ENCODE peak calls at places on chromosomes 7 and 10, in seven cellular contexts. P is colonic mucosa, H is upper lobe of right lung, E is AG04449, N is transverse colon, U is OCI-LY7, Q is tibial artery. V is an unnamed sample.

GRCh38 chr10:36188461-36188860 is 546.4 kb upstream of the FZD8 start:
- DNase-seq in Q (no peak), E (no peak), N (no peak), P (no peak), U (no peak), H (no peak), V (no peak)

GRCh38 chr7:110257673-110258072 is 833.3 kb upstream of the LRRN3 start:
- DNase-seq in U (no peak), H (no peak), N (no peak), E (no peak), Q (no peak), P (no peak), V (no peak)

GRCh38 chr10:7942859-7943258 is 111.6 kb upstream of the GATA3 start:
- DNase-seq in N (no peak), H (no peak), E (no peak), U (no peak), P (no peak), Q (no peak), V (no peak)

GRCh38 chr7:37117261-37117660 is 331.4 kb downstream of the ELMO1 start:
- DNase-seq in Q (no peak), E (no peak), N (no peak), P (no peak), U (no peak), H (no peak), V (no peak)

GRCh38 chr7:106916689-106917088 is 51.6 kb downstream of the PIK3CG start:
- DNase-seq in H (no peak), U (no peak), N (no peak), Q (no peak), P (no peak), E (no peak), V (no peak)

GRCh38 chr7:44590910-44591309 is 8.9 kb upstream of the TMED4 start:
- DNase-seq in Q (no peak), H (no peak), P (no peak), N (no peak), E (no peak), U (no peak), V (no peak)

GRCh38 chr10:43821103-43821502 is 172.4 kb upstream of the ZNF32 start:
- DNase-seq in P (no peak), U (no peak), E (no peak), Q (no peak), N (no peak), H (no peak), V (no peak)

GRCh38 chr7:378551-379455 is 88.8 kb downstream of the FOXL3 start:
- DNase-seq in Q (peak; percentile 20), E (no peak), H (peak; percentile 81), P (peak; percentile 39), N (peak; percentile 72), U (no peak), V (no peak)

GRCh38 chr10:78443900-78444571 is 410.4 kb downstream of the RPS24 start:
- DNase-seq in N (no peak), Q (no peak), H (no peak), P (no peak), U (no peak), E (no peak), V (no peak)

GRCh38 chr7:63077841-63078240 is 920.8 kb upstream of the ZNF722 start:
- DNase-seq in P (no peak), E (no peak), U (no peak), N (no peak), H (no peak), Q (no peak), V (no peak)

GRCh38 chr7:142771353-142771723 is 568 bp downstream of the PRSS2 start:
- DNase-seq in N (no peak), Q (no peak), H (no peak), P (no peak), U (peak; percentile 91), E (no peak), V (peak; percentile 76)

GRCh38 chr10:124011464-124011863 is 81.9 kb downstream of the CHST15 start:
- DNase-seq in Q (no peak), H (peak; percentile 44), P (no peak), N (no peak), E (no peak), U (no peak), V (no peak)

GRCh38 chr10:95422196-95422595 is 131.4 kb upstream of the PDLIM1 start:
- DNase-seq in E (no peak), N (no peak), P (no peak), U (no peak), H (no peak), Q (no peak), V (no peak)

GRCh38 chr7:13949450-13949849 is 40.0 kb downstream of the ETV1 start:
- DNase-seq in U (no peak), E (no peak), Q (no peak), N (peak; percentile 33), P (peak; percentile 27), H (no peak), V (no peak)

GRCh38 chr10:125882596-125882995 is 1.5 kb upstream of the DHX32 start:
- DNase-seq in U (no peak), P (no peak), Q (no peak), E (no peak), N (no peak), H (no peak), V (no peak)

GRCh38 chr7:64618785-64619456 is 47.0 kb upstream of the ZNF107 start:
- DNase-seq in H (no peak), P (peak; percentile 21), N (no peak), Q (no peak), E (no peak), U (peak; percentile 81), V (peak; percentile 41)

GRCh38 chr7:102321351-102322201 is 34.7 kb downstream of the SPDYE6 start:
- DNase-seq in E (no peak), P (peak; percentile 20), H (peak; percentile 63), U (no peak), Q (no peak), N (peak; percentile 33), V (no peak)

GRCh38 chr7:114487174-114487573 is 72.6 kb downstream of the FOXP2 start:
- DNase-seq in H (no peak), Q (no peak), N (no peak), P (no peak), U (no peak), E (no peak), V (no peak)

GRCh38 chr10:116880716-116881440 is 31.6 kb downstream of the ENO4 start:
- DNase-seq in P (no peak), N (peak; percentile 14), H (no peak), E (no peak), U (no peak), Q (no peak), V (no peak)

DNA sequence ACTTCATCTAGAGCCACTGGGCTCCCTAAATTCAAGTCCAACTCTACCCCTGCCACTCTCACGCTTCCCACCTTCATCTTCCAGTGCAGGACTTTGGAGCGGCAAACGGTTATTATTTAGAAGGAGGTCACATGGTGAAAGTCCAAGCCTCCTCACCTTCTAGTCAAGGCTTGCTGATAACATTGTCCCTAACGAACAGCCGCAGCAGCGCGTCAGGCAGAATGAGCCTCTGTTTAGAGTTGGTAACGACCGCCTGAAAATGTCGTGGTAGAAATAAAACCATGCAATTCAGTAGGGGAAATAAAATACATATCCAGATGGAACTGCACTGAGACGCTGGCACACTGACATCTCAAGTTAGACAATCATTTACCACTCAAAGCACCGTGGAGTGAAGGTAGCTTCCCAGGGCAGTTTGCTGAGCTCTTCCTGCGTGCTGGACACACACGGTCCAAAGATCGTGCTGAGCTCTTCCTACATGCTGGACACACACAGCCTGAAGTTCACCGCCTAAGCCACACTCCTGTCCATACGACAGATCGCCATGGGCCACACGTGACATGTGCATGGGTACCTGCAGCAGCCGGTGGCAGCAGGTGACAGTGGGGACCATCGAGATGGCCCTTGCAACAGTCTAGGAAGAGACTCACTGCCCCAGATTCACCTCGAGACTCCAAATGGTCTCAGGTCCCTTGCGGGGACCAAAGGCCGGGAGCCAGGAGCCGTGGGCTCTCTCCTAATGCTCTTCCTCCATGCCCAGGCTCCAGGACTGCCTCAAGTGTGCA is 323.5 kb downstream of the PTPRN2 start:
- DNase-seq in H (peak; percentile 40), U (no peak), N (peak; percentile 62), P (peak; percentile 42), Q (no peak), E (no peak), V (no peak)
- H3K4me3 ChIP-seq in H (no peak overlapping the region), U (no peak overlapping the region), N (no peak overlapping the region), P (no peak overlapping the region), Q (no peak overlapping the region), E (no peak overlapping the region), V (no peak overlapping the region)

DNA sequence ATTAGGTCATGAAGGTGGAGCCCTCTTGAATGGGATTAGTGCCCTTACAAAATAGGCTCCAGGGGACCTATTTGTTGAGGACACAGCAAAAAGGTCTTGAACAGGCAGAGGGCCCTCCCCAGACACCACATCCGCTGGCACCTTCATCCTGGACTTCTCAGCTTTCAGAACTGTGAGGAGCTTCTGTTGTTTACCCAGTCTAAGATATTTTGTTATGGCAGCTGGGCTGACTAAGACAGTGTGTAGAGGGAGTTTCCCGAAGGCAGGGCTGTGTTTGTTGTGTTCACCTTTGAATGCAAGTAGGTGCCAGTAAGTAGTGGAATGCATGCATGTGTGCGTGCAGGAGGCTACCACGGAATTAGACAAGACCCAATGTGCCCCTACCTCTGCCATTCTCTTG is 106.7 kb downstream of the PTPRE start:
- DNase-seq in Q (no peak), E (no peak), N (no peak), P (no peak), H (peak; percentile 35), U (no peak), V (peak; percentile 26)
- TF ChIP-seq CTCF in Q (no peak), E (no peak), N (no peak), P (no peak), H (no peak), U (no peak), V (no peak)

DNA sequence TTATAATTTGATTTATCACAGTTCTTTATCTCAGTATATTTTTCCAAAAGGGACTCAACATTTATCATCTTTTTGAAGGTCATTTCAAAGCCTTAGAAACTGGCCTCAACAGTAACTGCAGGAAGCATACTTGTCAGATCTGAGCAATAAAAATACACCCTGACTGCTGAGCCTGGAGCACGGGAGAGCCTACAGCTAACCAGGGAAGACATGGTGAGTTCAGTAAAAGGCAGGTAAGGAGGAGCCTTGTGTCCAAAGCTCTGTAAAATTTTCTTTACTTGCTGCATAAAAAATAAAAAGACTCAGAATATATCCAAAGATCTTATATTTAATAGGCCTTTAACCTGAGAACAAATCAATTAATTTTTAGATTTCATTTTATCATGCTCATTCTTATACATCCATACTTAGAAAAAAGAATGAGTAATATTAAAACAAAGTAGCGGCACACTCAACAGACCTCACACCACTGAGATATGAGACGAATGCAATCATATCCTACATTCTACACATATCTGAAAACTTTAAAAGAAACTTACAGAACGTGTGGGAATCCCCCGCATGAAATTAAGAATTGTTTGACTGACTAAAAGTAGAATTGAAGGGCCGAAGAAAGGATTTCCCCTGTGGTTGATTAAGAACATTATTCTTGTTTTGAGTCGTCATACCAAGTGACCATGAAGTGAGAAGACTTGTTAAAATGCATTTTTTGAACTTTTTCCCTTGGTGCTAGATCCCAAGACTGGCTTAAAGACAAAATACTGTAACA is 296.4 kb upstream of the MKLN1 start:
- DNase-seq in H (no peak), N (no peak), Q (no peak), P (no peak), E (no peak), U (no peak), V (peak; percentile 93)
- H3K4me3 ChIP-seq in H (no peak overlapping the region), N (no peak overlapping the region), Q (no peak overlapping the region), P (no peak overlapping the region), E (no peak overlapping the region), U (no peak overlapping the region), V (peak overlapping the region; percentile 20)

GRCh38 chr7:117764031-117764430 is 109.2 kb downstream of the CTTNBP2 start:
- DNase-seq in Q (no peak), U (no peak), H (no peak), P (no peak), E (no peak), N (no peak), V (no peak)
- TF ChIP-seq CTCF in Q (no peak), U (no peak), H (no peak), P (no peak), E (no peak), N (no peak), V (no peak)